ENCODE peak calls at places on chromosomes 6 and 20, in ten cellular contexts. X is DND-41; C is dorsolateral prefrontal cortex; A is stimulated activated CD8-positive, alpha-beta memory T cell treated with anti-CD3 and anti-CD28 coated beads, Interleukin-4, amount 100 ng/mL, for 1 hour; Q is ovary; V is GM03348; S is small intestine; M is GM18507; L is neural progenitor cell; R is C1 segment of cervical spinal cord. K is an unnamed sample.

GRCh38 chr6:42106663-42107023 is 35.8 kb downstream of the C6orf132 start:
- DNase-seq in X (no peak), C (no peak), A (no peak), Q (no peak), V (no peak), S (no peak), M (no peak), L (no peak), R (no peak), K (no peak)

GRCh38 chr6:82906489-82906888 is 159.2 kb downstream of the UBE3D start:
- DNase-seq in X (no peak), C (no peak), A (no peak), Q (no peak), V (no peak), S (peak; percentile 12), M (no peak), L (peak; percentile 25), R (no peak), K (no peak)

GRCh38 chr6:143872211-143872610 is 7.9 kb downstream of the ZC2HC1B start:
- DNase-seq in X (no peak), C (no peak), A (no peak), Q (no peak), V (no peak), S (peak; percentile 12), M (no peak), L (no peak), R (no peak), K (no peak)

GRCh38 chr20:51306521-51307358 is 235.8 kb downstream of the NFATC2 start:
- DNase-seq in X (peak; percentile 71), C (peak; percentile 85), A (peak; percentile 52), Q (peak; percentile 73), V (peak; percentile 94), S (peak; percentile 68), M (peak; percentile 59), L (peak; percentile 89), R (peak; percentile 63), K (peak; percentile 60)

GRCh38 chr6:41347349-41348050 is 12.1 kb downstream of the NCR2 start:
- DNase-seq in X (no peak), C (no peak), A (no peak), Q (no peak), V (no peak), S (no peak), M (no peak), L (no peak), R (no peak), K (no peak)

GRCh38 chr6:77463308-77463880 is at the start of gene HTR1B:
- DNase-seq in X (no peak), C (no peak), A (no peak), Q (no peak), V (peak; percentile 10), S (peak; percentile 24), M (no peak), L (peak; percentile 37), R (no peak), K (no peak)

GRCh38 chr6:10908228-10908627 is 21.4 kb downstream of the SYCP2L start:
- DNase-seq in X (no peak), C (no peak), A (no peak), Q (no peak), V (no peak), S (no peak), M (no peak), L (no peak), R (no peak), K (no peak)

GRCh38 chr6:116444092-116444491 is 17.1 kb upstream of the CALHM6 start:
- DNase-seq in X (no peak), C (no peak), A (no peak), Q (no peak), V (peak; percentile 47), S (peak; percentile 37), M (no peak), L (peak; percentile 24), R (no peak), K (no peak)

GRCh38 chr20:34579936-34580587 is 21.5 kb downstream of the MAP1LC3A start:
- DNase-seq in X (no peak), C (no peak), A (no peak), Q (peak; percentile 9), V (peak; percentile 35), S (peak; percentile 61), M (no peak), L (no peak), R (no peak), K (no peak)

K was measured in NCI-H1930.